ENCODE peak calls at places on chromosomes 3 and 15, in seven cellular contexts. Z is B cell, Q is HFFc6, W is RWPE1, Y is A673, B is H9, G is WTC11. E is an unnamed sample.

GRCh38 chr3:120344349-120344748 is 4.8 kb downstream of the LRRC58 start:
- DNase-seq in Z (no peak), G (no peak), B (no peak), Y (no peak), Q (peak; percentile 11), W (no peak), E (no peak)

GRCh38 chr3:30227571-30228301 is 378.7 kb upstream of the TGFBR2 start:
- DNase-seq in B (no peak), W (peak; percentile 20), G (no peak), Q (peak; percentile 88), Z (no peak), Y (peak; percentile 35), E (no peak)

GRCh38 chr3:101936419-101937331 is 87.4 kb downstream of the NFKBIZ start:
- DNase-seq in Y (peak; percentile 81), B (no peak), G (no peak), W (peak; percentile 76), Q (peak; percentile 83), Z (peak; percentile 64), E (no peak)

GRCh38 chr15:57640935-57641682 is 49.4 kb downstream of the MYZAP start:
- DNase-seq in W (peak; percentile 71), Q (no peak), Y (peak; percentile 50), Z (peak; percentile 20), G (peak; percentile 38), B (no peak), E (peak; percentile 30)

GRCh38 chr15:80234883-80235282 is 17.1 kb downstream of the CTXND1 start:
- DNase-seq in Q (peak; percentile 18), W (no peak), B (peak; percentile 75), G (peak; percentile 71), Y (peak; percentile 35), Z (peak; percentile 42), E (peak; percentile 39)

GRCh38 chr3:141795719-141796435 is 32.7 kb downstream of the GRK7 start:
- DNase-seq in G (no peak), W (no peak), B (no peak), Q (peak; percentile 6), Z (peak; percentile 20), Y (peak; percentile 57), E (no peak)

GRCh38 chr3:126124148-126124868 is 40.4 kb upstream of the SLC41A3 start:
- DNase-seq in W (no peak), B (peak; percentile 79), G (peak; percentile 49), Z (no peak), Y (no peak), Q (no peak), E (no peak)

GRCh38 chr15:83549563-83549962 is 102.4 kb downstream of the SH3GL3 start:
- DNase-seq in Y (no peak), W (no peak), Z (no peak), B (no peak), Q (no peak), G (no peak), E (no peak)

GRCh38 chr15:49605588-49605987 is 15.0 kb downstream of the FAM227B start:
- DNase-seq in Y (no peak), Z (no peak), B (no peak), Q (no peak), W (no peak), G (no peak), E (no peak)

GRCh38 chr3:29694783-29695182 is 413.9 kb downstream of the RBMS3 start:
- DNase-seq in Q (peak; percentile 93), Z (no peak), Y (peak; percentile 81), W (peak; percentile 81), G (no peak), B (no peak), E (no peak)

GRCh38 chr15:78930577-78931388 is 14.1 kb downstream of the CTSH start:
- DNase-seq in W (peak; percentile 98), Q (peak; percentile 95), B (no peak), G (no peak), Z (no peak), Y (no peak), E (no peak)

GRCh38 chr3:39548282-39548681 is 80.8 kb downstream of the MOBP start:
- DNase-seq in Y (no peak), G (no peak), B (no peak), W (peak; percentile 20), Z (no peak), Q (no peak), E (no peak)

GRCh38 chr3:160180581-160181216 is 44.5 kb upstream of the C3orf80 start:
- DNase-seq in Y (peak; percentile 90), B (no peak), W (no peak), G (no peak), Z (no peak), Q (peak; percentile 84), E (peak; percentile 31)

GRCh38 chr15:80932989-80933388 is 56.6 kb downstream of the MESD start:
- DNase-seq in Y (no peak), B (no peak), Q (no peak), Z (no peak), W (no peak), G (no peak), E (no peak)

GRCh38 chr3:151306168-151306810 is 10.3 kb downstream of the GPR87 start:
- DNase-seq in Y (no peak), W (no peak), G (no peak), Z (no peak), Q (no peak), B (no peak), E (no peak)

GRCh38 chr3:130276203-130276803 is 69.2 kb upstream of the COL6A5 start:
- DNase-seq in B (no peak), Y (peak; percentile 72), W (peak; percentile 64), G (no peak), Q (peak; percentile 55), Z (peak; percentile 2), E (peak; percentile 30)

GRCh38 chr3:196694941-196695848 is 16.9 kb downstream of the CEP19 start:
- DNase-seq in W (no peak), B (no peak), Q (no peak), G (no peak), Y (no peak), Z (no peak), E (no peak)

GRCh38 chr15:68400066-68400456 is 31.9 kb downstream of the ITGA11 start:
- DNase-seq in Y (no peak), Q (no peak), B (no peak), G (no peak), W (no peak), Z (no peak), E (no peak)

GRCh38 chr3:123409443-123410148 is 39.3 kb downstream of the ADCY5 start:
- DNase-seq in Z (no peak), G (no peak), Y (no peak), Q (no peak), W (no peak), B (no peak), E (peak; percentile 55)

GRCh38 chr15:89341316-89342005 is 6.8 kb upstream of the POLG start:
- DNase-seq in Y (no peak), Q (no peak), Z (no peak), G (no peak), B (no peak), W (no peak), E (no peak)

GRCh38 chr3:43248194-43248593 is 38.1 kb upstream of the SNRK start:
- DNase-seq in B (no peak), Z (no peak), Q (peak; percentile 35), W (no peak), Y (peak; percentile 86), G (no peak), E (no peak)

GRCh38 chr3:57331078-57331477 is 38.6 kb upstream of the ASB14 start:
- DNase-seq in Q (no peak), Z (no peak), B (no peak), G (no peak), Y (no peak), W (no peak), E (no peak)
- TF ChIP-seq CTCF in Q (peak; percentile 8), Z (no peak), B (no peak), G (no peak), Y (no peak), W (no peak), E (no peak)

DNA sequence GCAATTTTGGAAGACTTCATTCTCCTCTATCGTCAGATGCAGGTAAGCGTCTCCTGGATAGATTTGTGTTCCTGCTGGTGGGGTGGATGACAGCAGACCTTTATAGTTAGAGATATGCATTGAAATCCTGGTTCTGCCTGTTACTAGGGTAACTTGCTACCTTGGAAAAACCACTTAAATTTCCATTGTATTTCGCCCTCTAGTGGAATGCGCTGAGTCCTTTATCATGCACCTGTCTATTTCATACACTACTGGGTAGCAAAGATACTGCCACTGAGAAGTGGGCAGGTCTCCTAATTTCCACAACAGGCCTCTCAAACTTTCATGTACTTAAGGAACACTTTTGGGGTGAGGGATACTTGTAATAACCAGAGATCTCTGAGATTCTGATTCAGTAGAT is 209.5 kb upstream of the SUCLG2 start:
- DNase-seq in W (no peak), Y (peak; percentile 0), G (peak; percentile 15), Z (no peak), Q (no peak), B (peak; percentile 30), E (no peak)
- TF ChIP-seq CTCF in W (no peak), Y (peak; percentile 33), G (no peak), Z (no peak), Q (peak; percentile 65), B (peak; percentile 76), E (peak; percentile 24)

DNA sequence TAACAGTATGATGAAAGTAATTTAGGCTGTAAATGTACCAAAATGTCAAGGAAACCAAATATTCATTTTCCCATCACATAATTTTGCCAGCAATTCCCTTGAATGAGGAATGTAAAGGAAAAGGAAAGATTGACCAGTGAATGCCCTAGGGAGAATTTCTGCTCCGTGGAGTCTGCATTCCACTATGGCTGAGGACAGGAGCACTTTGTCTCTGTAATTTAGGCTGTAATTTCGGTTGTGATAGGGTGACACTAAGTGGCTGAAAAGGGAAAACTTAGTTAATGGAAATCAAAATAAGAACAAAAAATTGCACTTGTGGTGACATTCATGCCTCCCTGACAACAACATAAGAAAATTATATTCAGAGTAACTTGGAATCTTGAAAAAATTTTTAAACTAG is 8.3 kb upstream of the TMEM207 start:
- DNase-seq in B (no peak), Y (peak; percentile 57), G (no peak), Q (peak; percentile 4), W (no peak), Z (no peak), E (no peak)
- TF ChIP-seq CTCF in B (no peak), Y (peak; percentile 38), G (no peak), Q (no peak), W (no peak), Z (no peak), E (no peak)

GRCh38 chr3:11565492-11565891 is 78.2 kb downstream of the VGLL4 start:
- DNase-seq in Z (no peak), Q (no peak), B (no peak), Y (no peak), W (no peak), G (no peak), E (no peak)

GRCh38 chr3:11566478-11566877 is 77.2 kb downstream of the VGLL4 start:
- DNase-seq in W (no peak), Q (no peak), Z (no peak), G (no peak), B (no peak), Y (no peak), E (no peak)

GRCh38 chr3:11567516-11568467 is 75.9 kb downstream of the VGLL4 start:
- DNase-seq in Z (no peak), G (no peak), Y (no peak), B (no peak), Q (peak; percentile 85), W (peak; percentile 85), E (no peak)

GRCh38 chr3:11565932-11566331 is 77.8 kb downstream of the VGLL4 start:
- DNase-seq in B (no peak), Z (no peak), W (no peak), G (no peak), Y (no peak), Q (no peak), E (no peak)

DNA sequence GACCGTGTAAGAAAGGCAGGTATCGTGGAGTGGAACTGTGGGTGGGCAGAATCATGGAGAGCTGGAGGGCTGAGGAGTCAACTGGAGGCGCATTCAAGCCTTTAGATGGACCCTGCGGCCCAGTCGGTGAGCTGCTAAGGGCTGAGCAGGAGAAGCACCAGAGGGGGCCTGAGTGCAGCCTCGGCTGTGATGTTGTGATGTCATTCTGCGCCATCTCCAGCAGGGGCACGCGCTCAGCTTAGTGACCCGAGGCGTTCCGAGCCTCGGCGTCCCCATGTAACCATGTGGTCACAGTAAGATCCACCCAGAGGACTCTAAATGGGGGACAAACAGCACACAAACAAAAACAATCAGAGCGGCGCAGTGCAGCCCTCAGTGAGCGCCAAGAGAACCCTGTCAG is 76.8 kb downstream of the VGLL4 start:
- DNase-seq in Q (no peak), G (peak; percentile 49), W (no peak), Y (no peak), Z (no peak), B (peak; percentile 64), E (no peak)
- TF ChIP-seq CTCF in Q (peak; percentile 52), G (no peak), W (no peak), Y (peak; percentile 21), Z (no peak), B (peak; percentile 53), E (no peak)

E was measured in nephron progenitor cell.